ENCODE peak calls at places on chromosomes 2 and 18, in four cellular contexts. B is psoas muscle, Y is AG10803, L is ovary. T is an unnamed sample.

GRCh38 chr2:138447889-138448570 is 53.5 kb upstream of the SPOPL start:
- DNase-seq in B (no peak), Y (no peak), L (no peak), T (no peak)

GRCh38 chr2:191001624-191002023 is 12.3 kb downstream of the STAT1 start:
- DNase-seq in B (no peak), Y (no peak), L (no peak), T (no peak)

GRCh38 chr2:131009713-131010475 is 83.4 kb downstream of the FAM168B start:
- DNase-seq in B (no peak), Y (no peak), L (no peak), T (no peak)

GRCh38 chr2:222733846-222734689 is 62.6 kb downstream of the MOGAT1 start:
- DNase-seq in B (no peak), Y (peak), L (no peak), T (peak)

GRCh38 chr18:42412896-42413295 is 457.9 kb downstream of the PIK3C3 start:
- DNase-seq in B (no peak), Y (no peak), L (no peak), T (peak)

GRCh38 chr2:8624855-8625398 is 56.9 kb upstream of the ID2 start:
- DNase-seq in B (no peak), Y (no peak), L (no peak), T (no peak)

GRCh38 chr2:206556357-206556949 is 85.8 kb upstream of the FAM237A start:
- DNase-seq in B (no peak), Y (peak), L (no peak), T (peak)

GRCh38 chr2:120239488-120240287 is 13.0 kb upstream of the RALB start:
- DNase-seq in B (no peak), Y (peak), L (peak), T (peak)

GRCh38 chr2:84939426-84940087 is 31.4 kb upstream of the KCMF1 start:
- DNase-seq in B (no peak), Y (no peak), L (no peak), T (no peak)

GRCh38 chr18:78503129-78503528 is 476.5 kb upstream of the SALL3 start:
- DNase-seq in B (no peak), Y (no peak), L (no peak), T (no peak)

GRCh38 chr2:188425266-188425665 is 133.6 kb downstream of the GULP1 start:
- DNase-seq in B (no peak), Y (no peak), L (no peak), T (no peak)

GRCh38 chr2:43159797-43160196 is 66.6 kb downstream of the ZFP36L2 start:
- DNase-seq in B (no peak), Y (no peak), L (no peak), T (no peak)

GRCh38 chr2:10305715-10306114 is 3.0 kb downstream of the HPCAL1 start:
- DNase-seq in B (no peak), Y (no peak), L (no peak), T (no peak)

GRCh38 chr2:74911061-74911460 is 47.4 kb upstream of the POLE4 start:
- DNase-seq in B (no peak), Y (no peak), L (no peak), T (no peak)
- TF ChIP-seq CTCF in B (no peak), Y (no peak), L (no peak), T (no peak)

DNA sequence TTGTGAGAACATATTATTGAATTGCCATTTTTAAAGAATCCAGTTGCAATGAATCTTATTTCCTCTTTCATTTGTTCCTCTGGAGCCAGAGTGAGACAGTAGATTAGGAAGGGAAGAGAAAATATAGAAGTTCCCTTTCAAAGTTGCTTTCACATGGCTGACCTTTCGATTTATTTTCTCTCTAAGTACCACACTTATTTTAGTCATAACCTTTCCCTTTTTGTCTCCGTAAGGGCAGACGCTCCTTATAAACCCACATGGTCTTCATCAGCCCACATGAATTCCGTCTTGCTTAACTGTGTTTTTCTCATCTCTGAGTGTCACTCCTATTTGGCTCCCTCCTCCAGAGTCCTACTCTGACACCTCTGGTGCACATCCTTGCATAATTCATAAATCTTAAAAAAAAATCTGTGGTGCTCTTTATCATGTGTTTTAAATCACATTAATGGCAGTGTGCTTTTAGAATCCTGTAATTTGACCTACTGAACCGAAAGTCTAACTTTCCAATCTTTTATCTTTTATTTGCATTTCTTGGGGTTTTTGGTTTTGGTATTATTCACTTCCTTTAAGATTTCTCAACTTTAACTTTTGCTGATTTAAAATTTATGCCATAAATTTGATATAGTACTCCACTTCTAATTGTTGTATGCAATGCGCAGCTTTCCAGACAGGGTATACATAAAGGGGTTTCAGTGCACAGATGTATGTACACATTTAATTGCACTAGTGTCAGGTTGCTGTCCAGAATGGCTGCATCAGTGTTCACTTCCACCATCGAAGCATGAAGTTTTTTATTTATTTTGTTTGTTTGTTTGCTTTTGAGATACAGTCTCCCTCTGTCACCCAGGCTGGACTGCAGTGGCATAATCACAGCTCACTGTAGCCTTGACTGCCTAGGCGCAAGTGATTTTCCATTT is 38.6 kb upstream of the ZNF396 start:
- DNase-seq in B (no peak), Y (peak), L (no peak), T (peak)
- H3K4me3 ChIP-seq in B (no peak), Y (no peak), L (no peak), T (no peak)

DNA sequence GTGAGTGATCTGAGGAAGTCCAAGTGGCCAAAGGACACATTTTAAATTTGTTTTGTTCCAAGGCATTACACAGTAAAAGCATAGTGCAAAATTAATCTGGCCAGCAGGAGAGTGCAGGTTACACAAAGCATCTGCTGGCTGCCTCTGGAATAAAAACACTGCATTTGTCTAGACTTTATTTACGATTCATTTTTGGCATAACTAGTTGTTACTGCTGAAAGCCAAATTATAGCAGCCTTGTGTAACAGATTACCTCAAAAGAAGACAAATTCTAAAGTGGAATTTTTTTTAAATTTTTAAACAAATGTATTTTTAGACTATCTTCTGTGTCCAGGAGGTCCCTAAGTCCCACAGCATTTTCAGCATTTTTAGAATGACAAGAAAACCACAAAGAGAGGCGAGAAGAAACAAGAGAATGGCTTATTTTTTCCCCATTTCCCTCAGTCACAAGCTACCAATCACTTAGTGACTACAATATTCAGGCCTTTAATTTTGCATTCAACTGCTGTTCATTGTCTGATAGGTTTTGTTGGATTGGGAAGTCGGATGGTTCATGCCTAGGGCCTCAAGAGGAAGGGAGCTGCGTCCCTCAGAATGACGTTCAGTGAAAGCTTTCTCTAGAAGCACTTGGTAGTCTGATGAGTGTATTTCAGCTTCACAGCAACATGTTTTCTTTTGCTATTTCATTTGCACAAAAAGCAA is 46.0 kb downstream of the TMEFF2 start:
- DNase-seq in B (no peak), Y (peak), L (no peak), T (peak)
- TF ChIP-seq CTCF in B (no peak), Y (peak), L (no peak), T (peak)

GRCh38 chr2:75596784-75597183 is 36.0 kb upstream of the EVA1A start:
- DNase-seq in B (no peak), Y (no peak), L (no peak), T (no peak)

GRCh38 chr2:75597949-75598348 is 37.2 kb upstream of the EVA1A start:
- DNase-seq in B (no peak), Y (no peak), L (no peak), T (no peak)

GRCh38 chr2:75592888-75593287 is 32.1 kb upstream of the EVA1A start:
- DNase-seq in B (no peak), Y (no peak), L (no peak), T (no peak)

GRCh38 chr2:75594599-75594998 is 33.9 kb upstream of the EVA1A start:
- DNase-seq in B (no peak), Y (no peak), L (no peak), T (no peak)

GRCh38 chr2:75595541-75596395 is 35.0 kb upstream of the EVA1A start:
- DNase-seq in B (no peak), Y (peak), L (no peak), T (peak)
- H3K4me3 ChIP-seq in B (no peak), Y (no peak), L (no peak), T (no peak)

DNA sequence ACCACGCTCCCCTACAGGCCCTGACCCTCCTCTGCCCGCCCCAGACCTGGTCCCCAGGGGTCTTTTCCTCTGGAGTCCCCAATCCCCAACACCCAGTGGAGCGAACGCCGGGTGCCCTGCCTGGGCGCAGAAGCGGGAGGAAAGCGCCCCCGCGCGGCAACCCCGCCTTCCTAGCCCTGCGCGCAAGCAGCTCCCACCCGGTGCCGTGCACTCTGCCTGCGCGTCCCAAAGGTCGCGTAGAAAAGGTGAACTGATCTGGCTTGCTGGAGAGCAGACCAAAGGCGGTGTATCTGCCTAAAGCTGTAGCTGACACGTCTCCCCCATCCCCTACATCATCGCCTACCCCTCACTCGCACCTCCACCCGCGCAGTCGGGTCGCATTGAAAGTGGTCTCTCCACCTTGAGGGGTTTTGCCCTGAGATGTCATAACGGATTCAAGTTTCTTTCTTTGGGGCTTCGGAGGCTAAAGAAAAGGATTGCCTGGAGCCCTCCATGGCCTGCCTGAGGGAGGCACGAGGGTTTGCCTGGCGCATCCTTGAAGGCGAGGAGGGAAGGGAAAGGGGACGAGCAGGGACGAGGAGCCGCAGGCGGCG is 5.7 kb downstream of the GAD1 start:
- DNase-seq in B (no peak), Y (no peak), L (no peak), T (no peak)
- TF ChIP-seq CTCF in B (peak), Y (peak), L (no peak), T (no peak)

T was measured in fibroblast of pulmonary artery.